ENCODE peak calls at places on chromosomes 5 and 9, in eight cellular contexts. One of them, this sample, is unnamed.

GRCh38 chr5:15821506-15821905 is 321.5 kb downstream of the FBXL7 start:
- DNase-seq in substantia nigra: no peak
- DNase-seq in fibroblast of gingiva: peak; percentile 37
- DNase-seq in small intestine: no peak
- DNase-seq in NCI-H510A treated with DMSO at 0.1 percent for 48 hours: no peak
- DNase-seq in AG08396: peak; percentile 43
- DNase-seq in activated effector memory CD4-positive, alpha-beta T cell treated with Interleukin-2 at 50 U/mL for 16 hours: no peak
- DNase-seq in stimulated activated naive CD4-positive, alpha-beta T cell: no peak
- DNase-seq in this sample: no peak

GRCh38 chr5:87949665-87950640 is 318.7 kb downstream of the TMEM161B start:
- DNase-seq in substantia nigra: peak; percentile 54
- DNase-seq in activated effector memory CD4-positive, alpha-beta T cell treated with Interleukin-2 at 50 U/mL for 16 hours: no peak
- DNase-seq in fibroblast of gingiva: no peak
- DNase-seq in AG08396: no peak
- DNase-seq in small intestine: no peak
- DNase-seq in stimulated activated naive CD4-positive, alpha-beta T cell: no peak
- DNase-seq in NCI-H510A treated with DMSO at 0.1 percent for 48 hours: no peak
- DNase-seq in this sample: no peak

GRCh38 chr9:72428329-72428728 is 63.3 kb upstream of the ZFAND5 start:
- DNase-seq in fibroblast of gingiva: peak; percentile 13
- DNase-seq in AG08396: peak; percentile 12
- DNase-seq in small intestine: no peak
- DNase-seq in activated effector memory CD4-positive, alpha-beta T cell treated with Interleukin-2 at 50 U/mL for 16 hours: no peak
- DNase-seq in stimulated activated naive CD4-positive, alpha-beta T cell: no peak
- DNase-seq in NCI-H510A treated with DMSO at 0.1 percent for 48 hours: no peak
- DNase-seq in substantia nigra: no peak
- DNase-seq in this sample: no peak

GRCh38 chr9:224540-225520 is 10.2 kb downstream of the DOCK8 start:
- DNase-seq in fibroblast of gingiva: no peak
- DNase-seq in AG08396: no peak
- DNase-seq in NCI-H510A treated with DMSO at 0.1 percent for 48 hours: no peak
- DNase-seq in small intestine: peak; percentile 45
- DNase-seq in activated effector memory CD4-positive, alpha-beta T cell treated with Interleukin-2 at 50 U/mL for 16 hours: no peak
- DNase-seq in stimulated activated naive CD4-positive, alpha-beta T cell: no peak
- DNase-seq in substantia nigra: no peak
- DNase-seq in this sample: no peak

GRCh38 chr9:88429595-88430430 is 41.6 kb downstream of the SPIN1 start:
- DNase-seq in fibroblast of gingiva: no peak
- DNase-seq in small intestine: no peak
- DNase-seq in stimulated activated naive CD4-positive, alpha-beta T cell: no peak
- DNase-seq in NCI-H510A treated with DMSO at 0.1 percent for 48 hours: no peak
- DNase-seq in AG08396: no peak
- DNase-seq in substantia nigra: no peak
- DNase-seq in activated effector memory CD4-positive, alpha-beta T cell treated with Interleukin-2 at 50 U/mL for 16 hours: no peak
- DNase-seq in this sample: no peak

GRCh38 chr5:11520241-11520929 is 383.9 kb downstream of the CTNND2 start:
- DNase-seq in substantia nigra: no peak
- DNase-seq in AG08396: no peak
- DNase-seq in fibroblast of gingiva: no peak
- DNase-seq in stimulated activated naive CD4-positive, alpha-beta T cell: no peak
- DNase-seq in activated effector memory CD4-positive, alpha-beta T cell treated with Interleukin-2 at 50 U/mL for 16 hours: no peak
- DNase-seq in NCI-H510A treated with DMSO at 0.1 percent for 48 hours: no peak
- DNase-seq in small intestine: no peak
- DNase-seq in this sample: no peak

GRCh38 chr5:67648201-67648671 is 451.6 kb upstream of the CD180 start:
- DNase-seq in substantia nigra: no peak
- DNase-seq in fibroblast of gingiva: peak; percentile 100
- DNase-seq in NCI-H510A treated with DMSO at 0.1 percent for 48 hours: peak; percentile 66
- DNase-seq in activated effector memory CD4-positive, alpha-beta T cell treated with Interleukin-2 at 50 U/mL for 16 hours: no peak
- DNase-seq in small intestine: no peak
- DNase-seq in AG08396: no peak
- DNase-seq in stimulated activated naive CD4-positive, alpha-beta T cell: no peak
- DNase-seq in this sample: peak; percentile 47

GRCh38 chr9:15374825-15375224 is 47.9 kb upstream of the SNAPC3 start:
- DNase-seq in activated effector memory CD4-positive, alpha-beta T cell treated with Interleukin-2 at 50 U/mL for 16 hours: no peak
- DNase-seq in NCI-H510A treated with DMSO at 0.1 percent for 48 hours: no peak
- DNase-seq in fibroblast of gingiva: no peak
- DNase-seq in substantia nigra: no peak
- DNase-seq in stimulated activated naive CD4-positive, alpha-beta T cell: no peak
- DNase-seq in AG08396: no peak
- DNase-seq in small intestine: no peak
- DNase-seq in this sample: no peak

GRCh38 chr5:96197359-96197758 is 235.7 kb downstream of the PCSK1 start:
- DNase-seq in small intestine: no peak
- DNase-seq in stimulated activated naive CD4-positive, alpha-beta T cell: no peak
- DNase-seq in activated effector memory CD4-positive, alpha-beta T cell treated with Interleukin-2 at 50 U/mL for 16 hours: no peak
- DNase-seq in substantia nigra: no peak
- DNase-seq in AG08396: no peak
- DNase-seq in fibroblast of gingiva: no peak
- DNase-seq in NCI-H510A treated with DMSO at 0.1 percent for 48 hours: no peak
- DNase-seq in this sample: no peak

GRCh38 chr5:125214080-125214479 is 467.6 kb upstream of the ZNF608 start:
- DNase-seq in stimulated activated naive CD4-positive, alpha-beta T cell: no peak
- DNase-seq in small intestine: no peak
- DNase-seq in activated effector memory CD4-positive, alpha-beta T cell treated with Interleukin-2 at 50 U/mL for 16 hours: no peak
- DNase-seq in NCI-H510A treated with DMSO at 0.1 percent for 48 hours: no peak
- DNase-seq in fibroblast of gingiva: no peak
- DNase-seq in AG08396: no peak
- DNase-seq in substantia nigra: no peak
- DNase-seq in this sample: no peak

GRCh38 chr5:148005788-148006520 is 57.8 kb upstream of the SPINK5 start:
- DNase-seq in activated effector memory CD4-positive, alpha-beta T cell treated with Interleukin-2 at 50 U/mL for 16 hours: no peak
- DNase-seq in fibroblast of gingiva: no peak
- DNase-seq in small intestine: no peak
- DNase-seq in stimulated activated naive CD4-positive, alpha-beta T cell: no peak
- DNase-seq in substantia nigra: no peak
- DNase-seq in AG08396: no peak
- DNase-seq in NCI-H510A treated with DMSO at 0.1 percent for 48 hours: no peak
- DNase-seq in this sample: no peak

GRCh38 chr5:74314906-74315305 is 325.6 kb downstream of the ENC1 start:
- DNase-seq in substantia nigra: no peak
- DNase-seq in fibroblast of gingiva: no peak
- DNase-seq in AG08396: no peak
- DNase-seq in small intestine: no peak
- DNase-seq in activated effector memory CD4-positive, alpha-beta T cell treated with Interleukin-2 at 50 U/mL for 16 hours: no peak
- DNase-seq in NCI-H510A treated with DMSO at 0.1 percent for 48 hours: no peak
- DNase-seq in stimulated activated naive CD4-positive, alpha-beta T cell: no peak
- DNase-seq in this sample: no peak

GRCh38 chr9:76266649-76267627 is 127.3 kb downstream of the RFK start:
- DNase-seq in NCI-H510A treated with DMSO at 0.1 percent for 48 hours: no peak
- DNase-seq in fibroblast of gingiva: no peak
- DNase-seq in stimulated activated naive CD4-positive, alpha-beta T cell: no peak
- DNase-seq in AG08396: no peak
- DNase-seq in activated effector memory CD4-positive, alpha-beta T cell treated with Interleukin-2 at 50 U/mL for 16 hours: no peak
- DNase-seq in substantia nigra: no peak
- DNase-seq in small intestine: no peak
- DNase-seq in this sample: no peak

GRCh38 chr5:109597893-109598292 is 91.8 kb upstream of the MAN2A1 start:
- DNase-seq in NCI-H510A treated with DMSO at 0.1 percent for 48 hours: no peak
- DNase-seq in AG08396: no peak
- DNase-seq in substantia nigra: no peak
- DNase-seq in stimulated activated naive CD4-positive, alpha-beta T cell: no peak
- DNase-seq in fibroblast of gingiva: no peak
- DNase-seq in activated effector memory CD4-positive, alpha-beta T cell treated with Interleukin-2 at 50 U/mL for 16 hours: no peak
- DNase-seq in small intestine: no peak
- DNase-seq in this sample: no peak

GRCh38 chr5:143251175-143251574 is 152.3 kb downstream of the NR3C1 start:
- DNase-seq in AG08396: no peak
- DNase-seq in substantia nigra: no peak
- DNase-seq in stimulated activated naive CD4-positive, alpha-beta T cell: no peak
- DNase-seq in activated effector memory CD4-positive, alpha-beta T cell treated with Interleukin-2 at 50 U/mL for 16 hours: no peak
- DNase-seq in fibroblast of gingiva: no peak
- DNase-seq in small intestine: peak; percentile 74
- DNase-seq in NCI-H510A treated with DMSO at 0.1 percent for 48 hours: no peak
- DNase-seq in this sample: no peak

GRCh38 chr5:6633469-6634326 is 458 bp downstream of the SRD5A1 start:
- DNase-seq in stimulated activated naive CD4-positive, alpha-beta T cell: peak; percentile 21
- DNase-seq in AG08396: peak; percentile 13
- DNase-seq in substantia nigra: peak; percentile 30
- DNase-seq in fibroblast of gingiva: peak; percentile 17
- DNase-seq in NCI-H510A treated with DMSO at 0.1 percent for 48 hours: peak; percentile 17
- DNase-seq in small intestine: peak; percentile 18
- DNase-seq in activated effector memory CD4-positive, alpha-beta T cell treated with Interleukin-2 at 50 U/mL for 16 hours: no peak
- DNase-seq in this sample: no peak

GRCh38 chr5:146079695-146080361 is 25.5 kb downstream of the PLAC8L1 start:
- DNase-seq in stimulated activated naive CD4-positive, alpha-beta T cell: no peak
- DNase-seq in NCI-H510A treated with DMSO at 0.1 percent for 48 hours: no peak
- DNase-seq in substantia nigra: no peak
- DNase-seq in fibroblast of gingiva: peak; percentile 5
- DNase-seq in AG08396: no peak
- DNase-seq in activated effector memory CD4-positive, alpha-beta T cell treated with Interleukin-2 at 50 U/mL for 16 hours: no peak
- DNase-seq in small intestine: no peak
- DNase-seq in this sample: no peak

GRCh38 chr5:1005362-1005851 is 3.2 kb upstream of the NKD2 start:
- DNase-seq in fibroblast of gingiva: no peak
- DNase-seq in NCI-H510A treated with DMSO at 0.1 percent for 48 hours: no peak
- DNase-seq in activated effector memory CD4-positive, alpha-beta T cell treated with Interleukin-2 at 50 U/mL for 16 hours: no peak
- DNase-seq in small intestine: no peak
- DNase-seq in AG08396: no peak
- DNase-seq in substantia nigra: no peak
- DNase-seq in stimulated activated naive CD4-positive, alpha-beta T cell: no peak
- DNase-seq in this sample: no peak

GRCh38 chr5:73624888-73625287 is 1.1 kb upstream of the ARHGEF28 start:
- DNase-seq in stimulated activated naive CD4-positive, alpha-beta T cell: no peak
- DNase-seq in fibroblast of gingiva: no peak
- DNase-seq in AG08396: no peak
- DNase-seq in activated effector memory CD4-positive, alpha-beta T cell treated with Interleukin-2 at 50 U/mL for 16 hours: no peak
- DNase-seq in small intestine: no peak
- DNase-seq in NCI-H510A treated with DMSO at 0.1 percent for 48 hours: no peak
- DNase-seq in substantia nigra: no peak
- DNase-seq in this sample: no peak

GRCh38 chr5:103120607-103121200 is 603 bp downstream of the PPIP5K2 start:
- DNase-seq in substantia nigra: peak; percentile 16
- DNase-seq in small intestine: peak; percentile 39
- DNase-seq in NCI-H510A treated with DMSO at 0.1 percent for 48 hours: no peak
- DNase-seq in stimulated activated naive CD4-positive, alpha-beta T cell: no peak
- DNase-seq in activated effector memory CD4-positive, alpha-beta T cell treated with Interleukin-2 at 50 U/mL for 16 hours: no peak
- DNase-seq in fibroblast of gingiva: peak; percentile 7
- DNase-seq in AG08396: peak; percentile 10
- DNase-seq in this sample: no peak

GRCh38 chr5:15521349-15521937 is 21.5 kb downstream of the FBXL7 start:
- DNase-seq in substantia nigra: no peak
- DNase-seq in activated effector memory CD4-positive, alpha-beta T cell treated with Interleukin-2 at 50 U/mL for 16 hours: no peak
- DNase-seq in stimulated activated naive CD4-positive, alpha-beta T cell: no peak
- DNase-seq in fibroblast of gingiva: peak; percentile 23
- DNase-seq in small intestine: no peak
- DNase-seq in NCI-H510A treated with DMSO at 0.1 percent for 48 hours: no peak
- DNase-seq in AG08396: no peak
- DNase-seq in this sample: no peak

GRCh38 chr9:123682746-123683145 is 247.2 kb downstream of the DENND1A start:
- DNase-seq in stimulated activated naive CD4-positive, alpha-beta T cell: no peak
- DNase-seq in activated effector memory CD4-positive, alpha-beta T cell treated with Interleukin-2 at 50 U/mL for 16 hours: no peak
- DNase-seq in small intestine: no peak
- DNase-seq in AG08396: no peak
- DNase-seq in fibroblast of gingiva: no peak
- DNase-seq in NCI-H510A treated with DMSO at 0.1 percent for 48 hours: no peak
- DNase-seq in substantia nigra: no peak
- DNase-seq in this sample: no peak

GRCh38 chr9:112546149-112547012 is 59.8 kb downstream of the KIAA1958 start:
- DNase-seq in small intestine: peak; percentile 18
- DNase-seq in substantia nigra: no peak
- DNase-seq in fibroblast of gingiva: no peak
- DNase-seq in AG08396: no peak
- DNase-seq in activated effector memory CD4-positive, alpha-beta T cell treated with Interleukin-2 at 50 U/mL for 16 hours: no peak
- DNase-seq in stimulated activated naive CD4-positive, alpha-beta T cell: no peak
- DNase-seq in NCI-H510A treated with DMSO at 0.1 percent for 48 hours: no peak
- DNase-seq in this sample: no peak

GRCh38 chr5:138841531-138841930 is 33.6 kb downstream of the LRRTM2 start:
- DNase-seq in fibroblast of gingiva: peak; percentile 52
- DNase-seq in NCI-H510A treated with DMSO at 0.1 percent for 48 hours: no peak
- DNase-seq in small intestine: no peak
- DNase-seq in stimulated activated naive CD4-positive, alpha-beta T cell: no peak
- DNase-seq in AG08396: no peak
- DNase-seq in activated effector memory CD4-positive, alpha-beta T cell treated with Interleukin-2 at 50 U/mL for 16 hours: no peak
- DNase-seq in substantia nigra: no peak
- DNase-seq in this sample: no peak

GRCh38 chr9:114080773-114081440 is 2.8 kb upstream of the AMBP start:
- DNase-seq in activated effector memory CD4-positive, alpha-beta T cell treated with Interleukin-2 at 50 U/mL for 16 hours: no peak
- DNase-seq in fibroblast of gingiva: no peak
- DNase-seq in stimulated activated naive CD4-positive, alpha-beta T cell: no peak
- DNase-seq in small intestine: peak; percentile 96
- DNase-seq in AG08396: no peak
- DNase-seq in NCI-H510A treated with DMSO at 0.1 percent for 48 hours: no peak
- DNase-seq in substantia nigra: no peak
- DNase-seq in this sample: no peak

GRCh38 chr5:73940026-73940425 is 314.0 kb downstream of the ARHGEF28 start:
- DNase-seq in fibroblast of gingiva: no peak
- DNase-seq in small intestine: no peak
- DNase-seq in NCI-H510A treated with DMSO at 0.1 percent for 48 hours: no peak
- DNase-seq in stimulated activated naive CD4-positive, alpha-beta T cell: no peak
- DNase-seq in substantia nigra: no peak
- DNase-seq in AG08396: no peak
- DNase-seq in activated effector memory CD4-positive, alpha-beta T cell treated with Interleukin-2 at 50 U/mL for 16 hours: no peak
- DNase-seq in this sample: peak; percentile 45

GRCh38 chr9:108439967-108440366 is 415.8 kb downstream of the ACTL7B start:
- DNase-seq in fibroblast of gingiva: peak; percentile 48
- DNase-seq in AG08396: peak; percentile 30
- DNase-seq in stimulated activated naive CD4-positive, alpha-beta T cell: no peak
- DNase-seq in small intestine: no peak
- DNase-seq in NCI-H510A treated with DMSO at 0.1 percent for 48 hours: no peak
- DNase-seq in activated effector memory CD4-positive, alpha-beta T cell treated with Interleukin-2 at 50 U/mL for 16 hours: no peak
- DNase-seq in substantia nigra: no peak
- DNase-seq in this sample: no peak

GRCh38 chr5:141598389-141599360 is 20.1 kb downstream of the DIAPH1 start:
- DNase-seq in small intestine: no peak
- DNase-seq in NCI-H510A treated with DMSO at 0.1 percent for 48 hours: no peak
- DNase-seq in AG08396: peak; percentile 10
- DNase-seq in substantia nigra: no peak
- DNase-seq in activated effector memory CD4-positive, alpha-beta T cell treated with Interleukin-2 at 50 U/mL for 16 hours: no peak
- DNase-seq in stimulated activated naive CD4-positive, alpha-beta T cell: no peak
- DNase-seq in fibroblast of gingiva: peak; percentile 44
- DNase-seq in this sample: no peak

GRCh38 chr5:123278284-123278683 is 144.9 kb downstream of the CEP120 start:
- DNase-seq in small intestine: no peak
- DNase-seq in activated effector memory CD4-positive, alpha-beta T cell treated with Interleukin-2 at 50 U/mL for 16 hours: no peak
- DNase-seq in stimulated activated naive CD4-positive, alpha-beta T cell: no peak
- DNase-seq in substantia nigra: no peak
- DNase-seq in fibroblast of gingiva: peak; percentile 23
- DNase-seq in AG08396: no peak
- DNase-seq in NCI-H510A treated with DMSO at 0.1 percent for 48 hours: no peak
- DNase-seq in this sample: no peak

GRCh38 chr9:80665479-80665878 is 1023.9 kb downstream of the TLE1 start:
- DNase-seq in stimulated activated naive CD4-positive, alpha-beta T cell: no peak
- DNase-seq in fibroblast of gingiva: no peak
- DNase-seq in substantia nigra: no peak
- DNase-seq in small intestine: no peak
- DNase-seq in NCI-H510A treated with DMSO at 0.1 percent for 48 hours: no peak
- DNase-seq in AG08396: no peak
- DNase-seq in activated effector memory CD4-positive, alpha-beta T cell treated with Interleukin-2 at 50 U/mL for 16 hours: no peak
- DNase-seq in this sample: no peak

GRCh38 chr5:23627976-23628375 is 120.6 kb downstream of the PRDM9 start:
- DNase-seq in activated effector memory CD4-positive, alpha-beta T cell treated with Interleukin-2 at 50 U/mL for 16 hours: no peak
- DNase-seq in substantia nigra: no peak
- DNase-seq in stimulated activated naive CD4-positive, alpha-beta T cell: no peak
- DNase-seq in small intestine: no peak
- DNase-seq in fibroblast of gingiva: no peak
- DNase-seq in AG08396: no peak
- DNase-seq in NCI-H510A treated with DMSO at 0.1 percent for 48 hours: no peak
- DNase-seq in this sample: no peak

GRCh38 chr5:16384804-16385203 is 80.8 kb downstream of the ZNF622 start:
- DNase-seq in small intestine: no peak
- DNase-seq in NCI-H510A treated with DMSO at 0.1 percent for 48 hours: no peak
- DNase-seq in activated effector memory CD4-positive, alpha-beta T cell treated with Interleukin-2 at 50 U/mL for 16 hours: no peak
- DNase-seq in substantia nigra: no peak
- DNase-seq in fibroblast of gingiva: no peak
- DNase-seq in AG08396: no peak
- DNase-seq in stimulated activated naive CD4-positive, alpha-beta T cell: no peak
- DNase-seq in this sample: no peak